ENCODE peak calls at places on chromosomes 13 and 19, in seven cellular contexts. P is A549, I is transverse colon, Z is tibial nerve, L is heart left ventricle, G is uterus, S is spleen. D is an unnamed sample.
A peak's percentile ranks its signal among the peaks of the same experiment; 100 is the strongest.

GRCh38 chr19:30792561-30793505 is 420.6 kb downstream of the ZNF536 start:
- DNase-seq in S (no peak), Z (peak; percentile 2), L (no peak), G (no peak), P (no peak), I (no peak), D (no peak)

GRCh38 chr13:77084755-77085154 is 57.8 kb upstream of the FBXL3 start:
- DNase-seq in S (no peak), I (no peak), Z (no peak), L (no peak), P (no peak), G (no peak), D (no peak)

GRCh38 chr19:1279782-1280341 is 4.5 kb downstream of the FAM174C start:
- DNase-seq in S (peak; percentile 95), G (peak; percentile 84), L (peak; percentile 81), P (peak; percentile 83), I (peak; percentile 89), Z (peak; percentile 72), D (peak; percentile 93)

GRCh38 chr13:37070956-37071355 is 11.5 kb upstream of the SUPT20H start:
- DNase-seq in I (no peak), S (peak; percentile 42), P (no peak), G (no peak), L (no peak), Z (no peak), D (no peak)

GRCh38 chr19:41821003-41821735 is 23.3 kb downstream of the LYPD4 start:
- DNase-seq in P (peak; percentile 82), G (no peak), I (peak; percentile 41), Z (no peak), L (no peak), S (peak; percentile 66), D (no peak)

GRCh38 chr13:58080806-58081205 is 449.3 kb downstream of the PCDH17 start:
- DNase-seq in L (no peak), P (no peak), S (no peak), I (no peak), G (no peak), Z (no peak), D (no peak)

GRCh38 chr19:41588497-41589209 is 12.7 kb downstream of the CEACAM21 start:
- DNase-seq in L (no peak), P (peak; percentile 44), S (peak; percentile 23), G (no peak), I (no peak), Z (peak; percentile 25), D (no peak)

GRCh38 chr19:29653398-29653797 is 11.9 kb upstream of the PLEKHF1 start:
- DNase-seq in G (no peak), S (peak; percentile 2), P (no peak), Z (no peak), L (no peak), I (no peak), D (no peak)

GRCh38 chr19:12969292-12969988 is at the start of gene DAND5:
- DNase-seq in Z (no peak), S (no peak), G (no peak), L (peak; percentile 83), I (no peak), P (no peak), D (peak; percentile 83)

GRCh38 chr19:15672580-15673175 is at the start of gene CYP4F12:
- DNase-seq in I (peak; percentile 96), S (peak; percentile 77), Z (peak; percentile 86), L (peak; percentile 87), G (peak; percentile 92), P (peak; percentile 84), D (peak; percentile 89)

GRCh38 chr19:19062454-19063182 is 1.2 kb upstream of the SLC25A42 start:
- DNase-seq in G (no peak), P (no peak), S (no peak), L (peak; percentile 44), Z (no peak), I (no peak), D (peak; percentile 49)

GRCh38 chr13:36975172-36975571 is 24.0 kb downstream of the ALG5 start:
- DNase-seq in S (no peak), I (no peak), L (no peak), G (no peak), P (no peak), Z (no peak), D (no peak)

GRCh38 chr13:52903320-52903719 is 54.9 kb upstream of the PCDH8 start:
- DNase-seq in L (no peak), Z (no peak), P (no peak), S (no peak), I (no peak), G (no peak), D (no peak)

GRCh38 chr13:86403213-86403612 is 604.0 kb upstream of the SLITRK6 start:
- DNase-seq in Z (no peak), G (no peak), I (no peak), L (no peak), P (no peak), S (no peak), D (no peak)

GRCh38 chr19:17830567-17831418 is 9.5 kb upstream of the INSL3 start:
- DNase-seq in S (no peak), G (peak; percentile 48), L (peak; percentile 42), Z (peak; percentile 47), I (peak; percentile 82), P (peak; percentile 91), D (peak; percentile 75)

GRCh38 chr19:32862741-32863140 is 6.8 kb downstream of the SLC7A9 start:
- DNase-seq in L (no peak), P (no peak), I (no peak), Z (no peak), G (no peak), S (peak; percentile 10), D (no peak)

GRCh38 chr19:2477732-2478191 is 1.8 kb downstream of the GADD45B start:
- DNase-seq in I (peak; percentile 54), Z (no peak), P (peak; percentile 63), S (peak; percentile 84), G (peak; percentile 36), L (no peak), D (no peak)

GRCh38 chr19:2478756-2479555 is 3.0 kb downstream of the GADD45B start:
- DNase-seq in Z (peak; percentile 69), I (peak; percentile 82), L (peak; percentile 85), S (peak; percentile 95), P (peak; percentile 58), G (peak; percentile 79), D (peak; percentile 83)

GRCh38 chr19:2481466-2481865 is 5.5 kb downstream of the GADD45B start:
- DNase-seq in L (no peak), P (no peak), G (no peak), I (no peak), S (no peak), Z (no peak), D (no peak)

GRCh38 chr19:2478324-2478755 is 2.4 kb downstream of the GADD45B start:
- DNase-seq in S (peak; percentile 86), Z (peak; percentile 62), I (peak; percentile 83), P (peak; percentile 74), G (peak; percentile 66), L (peak; percentile 55), D (peak; percentile 56)

GRCh38 chr19:2479556-2480194 is 3.7 kb downstream of the GADD45B start:
- DNase-seq in G (no peak), I (no peak), P (no peak), S (no peak), L (no peak), Z (no peak), D (no peak)
- H3K4me3 ChIP-seq in G (no peak overlapping the region), I (peak overlapping the region; percentile 67), P (no peak overlapping the region), S (peak overlapping the region; percentile 99), L (no peak overlapping the region), Z (peak overlapping the region; percentile 80), D (no peak overlapping the region)

GRCh38 chr13:40179421-40179820 is 487.0 kb downstream of the FOXO1 start:
- DNase-seq in Z (no peak), L (no peak), S (no peak), G (no peak), I (no peak), P (no peak), D (no peak)

GRCh38 chr13:40181203-40181845 is 485.1 kb downstream of the FOXO1 start:
- DNase-seq in P (peak; percentile 42), S (no peak), I (no peak), L (no peak), Z (no peak), G (no peak), D (no peak)

GRCh38 chr13:40180776-40181175 is 485.7 kb downstream of the FOXO1 start:
- DNase-seq in G (no peak), L (no peak), I (no peak), P (no peak), S (no peak), Z (no peak), D (no peak)

GRCh38 chr13:40178130-40178529 is 488.3 kb downstream of the FOXO1 start:
- DNase-seq in S (no peak), I (no peak), P (no peak), G (no peak), Z (no peak), L (no peak), D (no peak)

DNA sequence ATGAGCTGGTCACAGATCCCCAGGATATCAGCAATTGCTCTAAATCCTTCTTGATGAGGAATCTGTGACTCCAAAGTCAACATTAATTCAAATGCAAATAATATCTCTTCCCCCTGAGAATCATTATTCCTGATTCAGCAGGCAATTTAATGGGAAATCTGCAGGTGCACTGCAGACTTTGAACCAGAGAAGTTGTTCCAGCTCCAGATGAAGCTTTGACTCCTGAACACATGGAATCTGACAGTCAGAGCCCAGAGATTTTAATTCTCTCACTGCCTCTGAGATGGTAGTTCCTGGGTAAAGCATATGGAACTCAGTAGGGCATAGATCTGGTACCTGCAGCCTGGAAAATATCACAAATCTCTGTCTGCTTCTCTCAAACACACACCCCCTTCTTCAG is 486.6 kb downstream of the FOXO1 start:
- DNase-seq in L (no peak), I (no peak), S (no peak), Z (no peak), P (no peak), G (no peak), D (no peak)
- TF ChIP-seq POLR2A in L (no peak), I (no peak), S (no peak), Z (no peak), P (no peak), G (no peak), D (no peak)

GRCh38 chr19:55383789-55384575 is at the start of gene TMEM238:
- DNase-seq in G (peak; percentile 55), I (peak; percentile 84), S (peak; percentile 91), Z (no peak), L (peak; percentile 52), P (peak; percentile 82), D (peak; percentile 69)
- TF ChIP-seq CTCF in G (peak; percentile 55), I (no peak), S (no peak), Z (peak; percentile 16), L (peak; percentile 17), P (peak; percentile 64), D (peak; percentile 38)

DNA sequence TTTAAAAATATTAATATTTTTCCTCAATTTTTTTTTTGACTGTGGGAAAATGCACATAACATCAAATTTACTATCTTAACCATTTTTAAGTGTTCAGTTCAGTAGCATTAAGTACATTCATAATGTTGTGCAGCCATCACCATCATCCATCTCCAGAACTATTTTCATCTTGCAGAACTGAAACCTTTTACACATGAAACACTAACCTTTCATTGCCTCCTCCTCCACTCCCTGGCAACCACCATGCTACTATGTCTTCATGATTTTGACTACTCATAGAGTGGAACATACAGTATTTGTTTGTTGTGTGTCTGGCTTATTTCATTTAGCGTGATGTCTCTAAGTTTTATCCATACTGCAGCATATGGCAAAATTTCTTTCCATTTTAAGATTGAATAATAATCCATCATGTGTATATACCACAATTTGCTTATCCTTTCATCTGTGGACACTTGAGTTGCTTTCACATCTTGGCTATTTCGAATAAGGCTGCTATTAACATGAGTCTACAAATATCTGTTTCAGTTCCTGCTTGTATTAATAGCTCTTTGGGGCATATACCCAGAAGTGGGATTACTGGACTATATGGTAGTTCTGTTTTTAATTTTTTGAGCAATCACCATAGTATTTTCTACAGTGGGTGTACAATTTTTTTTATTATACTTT is 376.4 kb downstream of the MTUS2 start:
- DNase-seq in S (no peak), G (no peak), Z (no peak), I (no peak), P (no peak), L (no peak), D (no peak)
- H3K4me3 ChIP-seq in S (no peak overlapping the region), G (no peak overlapping the region), Z (no peak overlapping the region), I (no peak overlapping the region), P (no peak overlapping the region), L (no peak overlapping the region), D (no peak overlapping the region)

GRCh38 chr19:38658462-38659306 is 11.2 kb downstream of the ACTN4 start:
- DNase-seq in P (peak; percentile 99), S (no peak), G (no peak), Z (no peak), I (peak; percentile 56), L (no peak), D (peak; percentile 91)
- TF ChIP-seq POLR2A in P (no peak), S (no peak), G (peak; percentile 36), Z (no peak), I (peak; percentile 41), L (no peak), D (peak; percentile 82)